ENCODE peak calls at places on chromosomes 13 and 19, in eight cellular contexts. I is activated naive CD8-positive, alpha-beta T cell treated with anti-CD3 and anti-CD28 coated beads for 36 hours; D is NCI-H2081; M is B cell; Y is HEK293T; W is DMS 273 treated with DMSO at 0.1 percent for 48 hours; U is right atrium auricular region; J is brain microvascular endothelial cell. G is an unnamed sample.
A peak's percentile ranks its signal among the peaks of the same experiment; 100 is the strongest.

GRCh38 chr19:2650515-2650914 is 52.0 kb downstream of the GNG7 start:
- DNase-seq in I (no peak), W (no peak), J (no peak), Y (no peak), D (no peak), U (no peak), M (no peak), G (no peak)

GRCh38 chr19:49129238-49129583 is 9.9 kb downstream of the PPFIA3 start:
- DNase-seq in U (no peak), W (no peak), I (no peak), M (no peak), J (no peak), D (no peak), Y (no peak), G (no peak)

GRCh38 chr13:19586904-19587634 is 25.7 kb upstream of the TPTE2 start:
- DNase-seq in D (no peak), U (no peak), J (no peak), M (peak; percentile 77), W (no peak), Y (no peak), I (peak; percentile 83), G (no peak)

GRCh38 chr19:40598918-40599307 is 2.3 kb upstream of the LTBP4 start:
- DNase-seq in D (no peak), U (no peak), J (no peak), I (no peak), Y (no peak), M (peak; percentile 40), W (no peak), G (no peak)

GRCh38 chr13:110525328-110526319 is 35.9 kb downstream of the RAB20 start:
- DNase-seq in M (peak; percentile 33), Y (no peak), I (peak; percentile 49), W (no peak), J (no peak), D (peak; percentile 93), U (no peak), G (no peak)

GRCh38 chr19:41991025-41991424 is 3.0 kb downstream of the ATP1A3 start:
- DNase-seq in W (no peak), U (no peak), D (no peak), J (no peak), Y (no peak), I (no peak), M (no peak), G (no peak)

GRCh38 chr19:50427997-50428425 is 4.7 kb upstream of the MYBPC2 start:
- DNase-seq in M (peak; percentile 91), D (no peak), W (no peak), I (no peak), U (peak; percentile 89), J (peak; percentile 73), Y (no peak), G (no peak)

GRCh38 chr13:30377312-30377685 is 45.0 kb upstream of the UBE2L5 start:
- DNase-seq in J (no peak), W (no peak), M (no peak), U (no peak), D (no peak), Y (no peak), I (no peak), G (no peak)

GRCh38 chr13:99935772-99936171 is 35.8 kb downstream of the ZIC5 start:
- DNase-seq in M (no peak), Y (no peak), D (no peak), U (no peak), J (no peak), I (no peak), W (no peak), G (no peak)

GRCh38 chr19:46133101-46133627 is 8.7 kb upstream of the IGFL3 start:
- DNase-seq in U (peak; percentile 65), W (peak; percentile 9), J (peak; percentile 85), Y (peak; percentile 34), D (peak; percentile 67), I (no peak), M (no peak), G (no peak)

GRCh38 chr19:21483589-21484170 is 21.7 kb upstream of the ZNF429 start:
- DNase-seq in Y (peak; percentile 25), W (no peak), D (no peak), J (no peak), U (no peak), I (peak; percentile 61), M (peak; percentile 78), G (no peak)

GRCh38 chr13:58097831-58098230 is 466.3 kb downstream of the PCDH17 start:
- DNase-seq in W (no peak), I (no peak), J (no peak), U (no peak), D (no peak), M (no peak), Y (no peak), G (no peak)

GRCh38 chr13:109840201-109840892 is 54.0 kb upstream of the IRS2 start:
- DNase-seq in D (no peak), Y (no peak), M (no peak), J (peak; percentile 52), I (peak; percentile 3), U (no peak), W (no peak), G (no peak)

GRCh38 chr13:20565120-20565736 is 1.7 kb upstream of the IFT88 start:
- DNase-seq in Y (no peak), U (no peak), I (no peak), M (no peak), J (no peak), D (no peak), W (no peak), G (no peak)

GRCh38 chr13:19864339-19865309 is 1.2 kb upstream of the ZMYM5 start:
- DNase-seq in J (peak; percentile 67), I (peak; percentile 71), W (no peak), D (peak; percentile 79), Y (peak; percentile 20), M (peak; percentile 78), U (peak; percentile 82), G (peak; percentile 70)

GRCh38 chr13:93740334-93740733 is 513.7 kb downstream of the GPC6 start:
- DNase-seq in I (no peak), Y (no peak), J (no peak), D (no peak), M (no peak), U (no peak), W (no peak), G (no peak)

GRCh38 chr19:10295847-10296591 is 6.3 kb downstream of the ICAM5 start:
- DNase-seq in M (no peak), J (no peak), I (no peak), D (no peak), Y (no peak), U (no peak), W (no peak), G (no peak)

GRCh38 chr13:113616281-113616906 is 31.8 kb downstream of the TFDP1 start:
- DNase-seq in I (no peak), W (no peak), J (peak; percentile 3), Y (no peak), U (no peak), D (no peak), M (no peak), G (no peak)

G was measured in NCI-H446 treated with DMSO at 0.1 percent for 48 hours.